ENCODE peak calls at places on chromosomes 12 and 14, in four cellular contexts. E is A549, J is foreskin fibroblast, F is GM06990. Z is an unnamed sample.

GRCh38 chr14:104795781-104796681 is 483 bp upstream of the AKT1 start:
- DNase-seq in E (no peak), F (peak; percentile 67), J (no peak), Z (peak; percentile 39)

GRCh38 chr14:71289536-71289935 is 382.3 kb downstream of the PCNX1 start:
- DNase-seq in J (no peak), F (peak; percentile 54), E (no peak), Z (no peak)

GRCh38 chr14:36585100-36585499 is 2.7 kb upstream of the NKX2-8 start:
- DNase-seq in E (no peak), F (no peak), J (no peak), Z (no peak)

GRCh38 chr14:75877292-75877691 is 104.5 kb downstream of the TGFB3 start:
- DNase-seq in F (no peak), J (peak; percentile 90), E (no peak), Z (peak; percentile 96)

GRCh38 chr14:96497586-96497985 is 4.6 kb upstream of the PAPOLA start:
- DNase-seq in J (no peak), F (no peak), E (no peak), Z (no peak)

GRCh38 chr14:22475381-22475780 is 113.6 kb downstream of the DAD1 start:
- DNase-seq in E (no peak), F (no peak), J (no peak), Z (no peak)

GRCh38 chr12:117189725-117190209 is 503 bp downstream of the FBXO21 start:
- DNase-seq in E (peak; percentile 41), F (peak; percentile 60), J (peak; percentile 41), Z (peak; percentile 27)

GRCh38 chr14:42944284-42944683 is 1337.6 kb downstream of the LRFN5 start:
- DNase-seq in F (no peak), J (peak; percentile 1), E (no peak), Z (peak; percentile 38)

GRCh38 chr12:26728205-26729050 is 104.6 kb downstream of the ITPR2 start:
- DNase-seq in F (peak; percentile 62), J (no peak), E (no peak), Z (no peak)

GRCh38 chr12:69966409-69966808 is 141.4 kb downstream of the MYRFL start:
- DNase-seq in F (no peak), E (peak; percentile 47), J (no peak), Z (peak; percentile 20)

GRCh38 chr14:61705017-61705416 is 9.7 kb downstream of the HIF1A start:
- DNase-seq in J (no peak), E (no peak), F (no peak), Z (peak; percentile 53)

GRCh38 chr12:26741828-26742227 is 91.2 kb downstream of the ITPR2 start:
- DNase-seq in J (no peak), F (no peak), E (no peak), Z (no peak)

GRCh38 chr14:23406244-23406643 is 1.8 kb downstream of the MYH6 start:
- DNase-seq in E (no peak), J (no peak), F (no peak), Z (no peak)

GRCh38 chr12:68378859-68379628 is 46.9 kb upstream of the MDM1 start:
- DNase-seq in E (peak; percentile 59), F (no peak), J (peak; percentile 14), Z (no peak)

GRCh38 chr12:125228519-125229260 is 163.5 kb downstream of the AACS start:
- DNase-seq in E (peak; percentile 16), J (no peak), F (no peak), Z (no peak)

GRCh38 chr12:46674818-46675217 is 151.0 kb downstream of the SLC38A4 start:
- DNase-seq in F (no peak), J (no peak), E (no peak), Z (no peak)

GRCh38 chr14:50091240-50091914 is 25.0 kb downstream of the VCPKMT start:
- DNase-seq in J (no peak), F (no peak), E (no peak), Z (no peak)

GRCh38 chr12:58420496-58420895 is 479.1 kb downstream of the ATP23 start:
- DNase-seq in E (no peak), J (peak; percentile 50), F (no peak), Z (no peak)

GRCh38 chr12:58425481-58426392 is 484.4 kb downstream of the ATP23 start:
- DNase-seq in F (peak; percentile 19), J (peak; percentile 94), E (peak; percentile 95), Z (peak; percentile 94)

GRCh38 chr12:58419905-58420304 is 478.5 kb downstream of the ATP23 start:
- DNase-seq in F (no peak), J (no peak), E (no peak), Z (peak; percentile 55)

GRCh38 chr12:58421990-58422389 is 480.6 kb downstream of the ATP23 start:
- DNase-seq in J (no peak), F (no peak), E (no peak), Z (no peak)

GRCh38 chr12:58424735-58425379 is 483.5 kb downstream of the ATP23 start:
- DNase-seq in J (no peak), F (no peak), E (no peak), Z (peak; percentile 46)
- H3K4me3 ChIP-seq in J (peak overlapping the region; percentile 1), F (peak overlapping the region; percentile 26), E (peak overlapping the region; percentile 20), Z (no peak overlapping the region)

GRCh38 chr12:89873745-89874144 is 165.1 kb upstream of the ATP2B1 start:
- DNase-seq in E (no peak), F (no peak), J (no peak), Z (peak; percentile 35)
- TF ChIP-seq CTCF in E (no peak), F (peak; percentile 28), J (no peak), Z (no peak)

DNA sequence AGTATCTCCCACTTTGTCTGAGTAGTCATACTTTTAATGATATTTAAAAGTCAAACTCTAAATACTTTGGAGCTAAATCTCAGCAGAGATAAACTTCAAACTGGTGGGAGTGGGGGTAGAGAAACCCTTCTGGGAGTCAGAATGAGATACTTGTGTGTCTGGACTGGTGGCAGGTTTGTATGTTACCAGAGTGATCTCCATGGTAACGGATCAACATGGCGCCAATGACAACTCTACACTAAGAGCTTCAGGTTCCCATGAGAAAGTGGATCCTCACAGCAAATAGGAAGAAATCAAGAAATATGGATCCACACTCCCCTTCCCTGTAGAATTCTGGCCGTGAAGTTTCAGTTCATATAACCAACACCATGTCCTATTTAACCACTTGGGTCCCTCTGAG is 121.9 kb downstream of the ETV6 start:
- DNase-seq in F (no peak), J (no peak), E (peak; percentile 52), Z (peak; percentile 73)
- H3K4me3 ChIP-seq in F (no peak overlapping the region), J (no peak overlapping the region), E (no peak overlapping the region), Z (no peak overlapping the region)

GRCh38 chr14:78448483-78449094 is 278.4 kb downstream of the NRXN3 start:
- DNase-seq in F (peak; percentile 8), E (peak; percentile 40), J (peak; percentile 0), Z (peak; percentile 38)
- TF ChIP-seq CTCF in F (peak; percentile 68), E (peak; percentile 53), J (peak; percentile 50), Z (peak; percentile 64)

Z was measured in choroid plexus epithelial cell.